ENCODE peak calls at places on chromosomes 6 and 20, in six cellular contexts. S is CD8-positive, alpha-beta memory T cell; Q is colonic mucosa; N is heart left ventricle; H is D341Med; D is stimulated activated CD8-positive, alpha-beta memory T cell treated with anti-CD3 and anti-CD28 coated beads, Interleukin-12 subunit alpha, Interleukin-12 subunit beta, amount 100 ng/mL, for 4 hours. B is an unnamed sample.

GRCh38 chr20:33437141-33437911 is 6.2 kb downstream of the SNTA1 start:
- DNase-seq in S (no peak), Q (no peak), N (peak; percentile 77), H (peak; percentile 67), D (no peak), B (no peak)

GRCh38 chr6:142845624-142846458 is 99.1 kb downstream of the HIVEP2 start:
- DNase-seq in S (peak; percentile 62), Q (peak; percentile 91), N (peak; percentile 96), H (peak; percentile 24), D (peak; percentile 27), B (peak; percentile 74)

GRCh38 chr6:152463183-152463582 is 174.0 kb downstream of the SYNE1 start:
- DNase-seq in S (no peak), Q (no peak), N (no peak), H (peak; percentile 54), D (no peak), B (no peak)

GRCh38 chr20:2899243-2899642 is 26.0 kb downstream of the PTPRA start:
- DNase-seq in S (no peak), Q (no peak), N (no peak), H (no peak), D (no peak), B (no peak)

GRCh38 chr6:138406443-138406842 is 2.4 kb downstream of the HEBP2 start:
- DNase-seq in S (no peak), Q (peak; percentile 57), N (no peak), H (no peak), D (no peak), B (no peak)

GRCh38 chr6:46590765-46591164 is 61.9 kb downstream of the CYP39A1 start:
- DNase-seq in S (no peak), Q (no peak), N (no peak), H (no peak), D (no peak), B (no peak)

GRCh38 chr6:166955121-166955864 is 1.1 kb downstream of the RNASET2 start:
- DNase-seq in S (peak; percentile 37), Q (peak; percentile 54), N (no peak), H (no peak), D (no peak), B (peak; percentile 43)

GRCh38 chr20:63917811-63918210 is 22.9 kb downstream of the DNAJC5 start:
- DNase-seq in S (no peak), Q (no peak), N (peak; percentile 47), H (no peak), D (no peak), B (no peak)

GRCh38 chr6:93713974-93714373 is 294.6 kb upstream of the EPHA7 start:
- DNase-seq in S (no peak), Q (no peak), N (no peak), H (no peak), D (no peak), B (no peak)

GRCh38 chr20:9532069-9532809 is 17.8 kb downstream of the LAMP5 start:
- DNase-seq in S (no peak), Q (no peak), N (no peak), H (no peak), D (no peak), B (no peak)

GRCh38 chr6:127191716-127192115 is 73.2 kb downstream of the RSPO3 start:
- DNase-seq in S (no peak), Q (no peak), N (no peak), H (no peak), D (no peak), B (no peak)

GRCh38 chr6:131290955-131291354 is 155.7 kb downstream of the AKAP7 start:
- DNase-seq in S (no peak), Q (no peak), N (no peak), H (no peak), D (no peak), B (no peak)

GRCh38 chr6:156955494-156956183 is 178.5 kb downstream of the ARID1B start:
- DNase-seq in S (no peak), Q (peak; percentile 40), N (peak; percentile 73), H (no peak), D (no peak), B (no peak)

GRCh38 chr6:110392727-110393126 is 22.6 kb downstream of the DDO start:
- DNase-seq in S (no peak), Q (no peak), N (no peak), H (no peak), D (no peak), B (peak; percentile 33)

GRCh38 chr6:32194825-32195651 is 2.6 kb upstream of the GPSM3 start:
- DNase-seq in S (no peak), Q (peak; percentile 60), N (no peak), H (no peak), D (no peak), B (peak; percentile 47)

GRCh38 chr6:139765825-139766285 is 391.4 kb upstream of the CITED2 start:
- DNase-seq in S (no peak), Q (no peak), N (no peak), H (no peak), D (no peak), B (no peak)

GRCh38 chr6:24720131-24720603 is 1.2 kb upstream of the C6orf62 start:
- DNase-seq in S (peak; percentile 82), Q (peak; percentile 61), N (peak; percentile 86), H (peak; percentile 61), D (peak; percentile 76), B (peak; percentile 32)

GRCh38 chr6:90025418-90026089 is 131.3 kb downstream of the GJA10 start:
- DNase-seq in S (no peak), Q (no peak), N (no peak), H (no peak), D (no peak), B (peak; percentile 53)

GRCh38 chr6:4041480-4041879 is 37.5 kb downstream of the FAM217A start:
- DNase-seq in S (no peak), Q (no peak), N (no peak), H (no peak), D (no peak), B (no peak)

GRCh38 chr6:42137192-42137753 is 5.1 kb downstream of the C6orf132 start:
- DNase-seq in S (no peak), Q (peak; percentile 77), N (no peak), H (no peak), D (no peak), B (no peak)